ENCODE peak calls at places on chromosomes 12 and 14, in nine cellular contexts. One of them, this sample, is unnamed. For H3K4me1 and H3K9me3, the result is how much of the 10 kb centered on the place peaks cover.

GRCh38 chr12:87922721-87923120 is 106.5 kb downstream of the C12orf50 start:
- DNase-seq in lung: no peak
- DNase-seq in kidney: no peak
- DNase-seq in neural progenitor cell: no peak
- DNase-seq in heart left ventricle: no peak
- DNase-seq in naive thymus-derived CD4-positive, alpha-beta T cell: no peak
- DNase-seq in stomach: no peak
- DNase-seq in upper lobe of right lung: no peak
- DNase-seq in fibroblast of lung: peak
- DNase-seq in this sample: no peak

GRCh38 chr12:56029666-56030293 is 8.9 kb downstream of the IKZF4 start:
- DNase-seq in lung: peak
- DNase-seq in kidney: no peak
- DNase-seq in neural progenitor cell: peak
- DNase-seq in heart left ventricle: peak
- DNase-seq in naive thymus-derived CD4-positive, alpha-beta T cell: peak
- DNase-seq in stomach: peak
- DNase-seq in upper lobe of right lung: no peak
- DNase-seq in fibroblast of lung: peak
- DNase-seq in this sample: peak

GRCh38 chr12:131129839-131130238 is 176.1 kb downstream of the ADGRD1 start:
- DNase-seq in lung: no peak
- DNase-seq in kidney: no peak
- DNase-seq in neural progenitor cell: no peak
- DNase-seq in heart left ventricle: no peak
- DNase-seq in naive thymus-derived CD4-positive, alpha-beta T cell: no peak
- DNase-seq in stomach: no peak
- DNase-seq in upper lobe of right lung: peak
- DNase-seq in fibroblast of lung: no peak
- DNase-seq in this sample: no peak

GRCh38 chr14:56888274-56888673 is 78.0 kb upstream of the OTX2 start:
- DNase-seq in lung: no peak
- DNase-seq in kidney: no peak
- DNase-seq in neural progenitor cell: peak
- DNase-seq in heart left ventricle: no peak
- DNase-seq in naive thymus-derived CD4-positive, alpha-beta T cell: no peak
- DNase-seq in stomach: no peak
- DNase-seq in upper lobe of right lung: no peak
- DNase-seq in fibroblast of lung: no peak
- DNase-seq in this sample: no peak

GRCh38 chr12:49046129-49046895 is 14.3 kb downstream of the KMT2D start:
- DNase-seq in lung: no peak
- DNase-seq in kidney: peak
- DNase-seq in neural progenitor cell: no peak
- DNase-seq in heart left ventricle: no peak
- DNase-seq in naive thymus-derived CD4-positive, alpha-beta T cell: no peak
- DNase-seq in stomach: no peak
- DNase-seq in upper lobe of right lung: no peak
- DNase-seq in fibroblast of lung: no peak
- DNase-seq in this sample: no peak

GRCh38 chr14:29030121-29030520 is 263.5 kb downstream of the FOXG1 start:
- DNase-seq in lung: no peak
- DNase-seq in kidney: no peak
- DNase-seq in neural progenitor cell: no peak
- DNase-seq in heart left ventricle: no peak
- DNase-seq in naive thymus-derived CD4-positive, alpha-beta T cell: no peak
- DNase-seq in stomach: no peak
- DNase-seq in upper lobe of right lung: no peak
- DNase-seq in fibroblast of lung: no peak
- DNase-seq in this sample: no peak

GRCh38 chr14:71116206-71117122 is 209.2 kb downstream of the PCNX1 start:
- DNase-seq in lung: no peak
- DNase-seq in kidney: no peak
- DNase-seq in neural progenitor cell: no peak
- DNase-seq in heart left ventricle: no peak
- DNase-seq in naive thymus-derived CD4-positive, alpha-beta T cell: no peak
- DNase-seq in stomach: no peak
- DNase-seq in upper lobe of right lung: no peak
- DNase-seq in fibroblast of lung: no peak
- DNase-seq in this sample: peak

GRCh38 chr14:65206448-65207096 is 104.3 kb upstream of the MAX start:
- DNase-seq in lung: no peak
- DNase-seq in kidney: no peak
- DNase-seq in neural progenitor cell: no peak
- DNase-seq in heart left ventricle: no peak
- DNase-seq in naive thymus-derived CD4-positive, alpha-beta T cell: no peak
- DNase-seq in stomach: no peak
- DNase-seq in upper lobe of right lung: no peak
- DNase-seq in fibroblast of lung: peak
- DNase-seq in this sample: no peak

GRCh38 chr14:67941456-67942018 is 122.0 kb downstream of the RAD51B start:
- DNase-seq in lung: no peak
- DNase-seq in kidney: no peak
- DNase-seq in neural progenitor cell: peak
- DNase-seq in heart left ventricle: no peak
- DNase-seq in naive thymus-derived CD4-positive, alpha-beta T cell: no peak
- DNase-seq in stomach: no peak
- DNase-seq in upper lobe of right lung: no peak
- DNase-seq in fibroblast of lung: peak
- DNase-seq in this sample: no peak

GRCh38 chr14:84209021-84209420 is 1320.9 kb upstream of the FLRT2 start:
- DNase-seq in lung: no peak
- DNase-seq in kidney: no peak
- DNase-seq in neural progenitor cell: no peak
- DNase-seq in heart left ventricle: no peak
- DNase-seq in naive thymus-derived CD4-positive, alpha-beta T cell: no peak
- DNase-seq in stomach: no peak
- DNase-seq in upper lobe of right lung: no peak
- DNase-seq in fibroblast of lung: no peak
- DNase-seq in this sample: no peak

GRCh38 chr14:29518335-29518734 is 409.3 kb downstream of the PRKD1 start:
- DNase-seq in lung: no peak
- DNase-seq in kidney: no peak
- DNase-seq in neural progenitor cell: no peak
- DNase-seq in heart left ventricle: no peak
- DNase-seq in naive thymus-derived CD4-positive, alpha-beta T cell: no peak
- DNase-seq in stomach: no peak
- DNase-seq in upper lobe of right lung: no peak
- DNase-seq in fibroblast of lung: peak
- DNase-seq in this sample: no peak

GRCh38 chr14:20679907-20680306 is 4.5 kb upstream of the RNASE4 start:
- DNase-seq in lung: peak
- DNase-seq in kidney: no peak
- DNase-seq in neural progenitor cell: peak
- DNase-seq in heart left ventricle: no peak
- DNase-seq in naive thymus-derived CD4-positive, alpha-beta T cell: no peak
- DNase-seq in stomach: no peak
- DNase-seq in upper lobe of right lung: no peak
- DNase-seq in fibroblast of lung: peak
- DNase-seq in this sample: peak

GRCh38 chr14:24334431-24335271 is at the start of gene ADCY4:
- DNase-seq in lung: no peak
- DNase-seq in kidney: peak
- DNase-seq in neural progenitor cell: peak
- DNase-seq in heart left ventricle: peak
- DNase-seq in naive thymus-derived CD4-positive, alpha-beta T cell: peak
- DNase-seq in stomach: no peak
- DNase-seq in upper lobe of right lung: no peak
- DNase-seq in fibroblast of lung: no peak
- DNase-seq in this sample: no peak

GRCh38 chr14:63282997-63283396 is 35.7 kb downstream of the GPHB5 start:
- DNase-seq in lung: no peak
- DNase-seq in kidney: no peak
- DNase-seq in neural progenitor cell: no peak
- DNase-seq in heart left ventricle: no peak
- DNase-seq in naive thymus-derived CD4-positive, alpha-beta T cell: no peak
- DNase-seq in stomach: no peak
- DNase-seq in upper lobe of right lung: no peak
- DNase-seq in fibroblast of lung: peak
- DNase-seq in this sample: no peak

GRCh38 chr12:29561736-29562135 is 64.2 kb upstream of the OVCH1 start:
- DNase-seq in lung: no peak
- DNase-seq in kidney: no peak
- DNase-seq in neural progenitor cell: no peak
- DNase-seq in heart left ventricle: no peak
- DNase-seq in naive thymus-derived CD4-positive, alpha-beta T cell: no peak
- DNase-seq in stomach: no peak
- DNase-seq in upper lobe of right lung: no peak
- DNase-seq in fibroblast of lung: peak
- DNase-seq in this sample: peak

DNA sequence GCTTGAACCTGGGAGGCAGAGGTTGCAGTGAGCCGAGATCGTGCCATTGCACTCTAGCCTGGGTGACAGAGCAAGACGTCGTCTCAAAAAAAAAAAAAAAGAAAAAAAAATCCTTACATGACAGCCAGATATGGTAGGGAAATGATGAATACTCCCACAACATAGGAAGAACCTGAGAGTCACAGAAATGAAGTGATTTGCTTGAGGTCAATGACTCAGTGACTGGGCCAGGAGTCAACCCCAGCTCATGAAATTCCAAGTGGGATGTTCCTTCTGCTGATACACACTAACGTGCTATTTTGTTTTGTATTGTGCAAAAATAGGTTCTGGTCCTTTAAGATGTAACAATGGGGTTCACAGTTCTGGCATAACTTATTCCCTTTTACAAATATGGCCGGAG is 9.0 kb downstream of the RHOF start:
- DNase-seq in lung: no peak
- DNase-seq in kidney: no peak
- DNase-seq in neural progenitor cell: no peak
- DNase-seq in heart left ventricle: no peak
- DNase-seq in naive thymus-derived CD4-positive, alpha-beta T cell: no peak
- DNase-seq in stomach: no peak
- DNase-seq in upper lobe of right lung: no peak
- DNase-seq in fibroblast of lung: peak
- DNase-seq in this sample: no peak
- H3K4me1 ChIP-seq in lung: under half
- H3K4me1 ChIP-seq in kidney: under half
- H3K4me1 ChIP-seq in neural progenitor cell: under half
- H3K4me1 ChIP-seq in heart left ventricle: half or more
- H3K4me1 ChIP-seq in naive thymus-derived CD4-positive, alpha-beta T cell: half or more
- H3K4me1 ChIP-seq in stomach: half or more
- H3K4me1 ChIP-seq in upper lobe of right lung: under half
- H3K4me1 ChIP-seq in fibroblast of lung: under half
- H3K4me1 ChIP-seq in this sample: under half

GRCh38 chr12:7411343-7411742 is 32.6 kb downstream of the CD163L1 start:
- DNase-seq in lung: no peak
- DNase-seq in kidney: no peak
- DNase-seq in neural progenitor cell: no peak
- DNase-seq in heart left ventricle: no peak
- DNase-seq in naive thymus-derived CD4-positive, alpha-beta T cell: no peak
- DNase-seq in stomach: no peak
- DNase-seq in upper lobe of right lung: no peak
- DNase-seq in fibroblast of lung: no peak
- DNase-seq in this sample: no peak
- H3K4me3 ChIP-seq in lung: no peak
- H3K4me3 ChIP-seq in kidney: no peak
- H3K4me3 ChIP-seq in neural progenitor cell: no peak
- H3K4me3 ChIP-seq in heart left ventricle: no peak
- H3K4me3 ChIP-seq in naive thymus-derived CD4-positive, alpha-beta T cell: no peak
- H3K4me3 ChIP-seq in stomach: no peak
- H3K4me3 ChIP-seq in upper lobe of right lung: no peak
- H3K4me3 ChIP-seq in fibroblast of lung: no peak
- H3K4me3 ChIP-seq in this sample: no peak

GRCh38 chr12:34210689-34211530 is 188.6 kb downstream of the ALG10 start:
- DNase-seq in lung: no peak
- DNase-seq in kidney: no peak
- DNase-seq in neural progenitor cell: no peak
- DNase-seq in heart left ventricle: no peak
- DNase-seq in naive thymus-derived CD4-positive, alpha-beta T cell: no peak
- DNase-seq in stomach: no peak
- DNase-seq in upper lobe of right lung: no peak
- DNase-seq in fibroblast of lung: no peak
- DNase-seq in this sample: no peak

GRCh38 chr12:34214011-34214410 is 191.7 kb downstream of the ALG10 start:
- DNase-seq in lung: no peak
- DNase-seq in kidney: no peak
- DNase-seq in neural progenitor cell: no peak
- DNase-seq in heart left ventricle: no peak
- DNase-seq in naive thymus-derived CD4-positive, alpha-beta T cell: no peak
- DNase-seq in stomach: no peak
- DNase-seq in upper lobe of right lung: no peak
- DNase-seq in fibroblast of lung: no peak
- DNase-seq in this sample: no peak

GRCh38 chr12:34215213-34215892 is 193.1 kb downstream of the ALG10 start:
- DNase-seq in lung: no peak
- DNase-seq in kidney: no peak
- DNase-seq in neural progenitor cell: no peak
- DNase-seq in heart left ventricle: no peak
- DNase-seq in naive thymus-derived CD4-positive, alpha-beta T cell: no peak
- DNase-seq in stomach: no peak
- DNase-seq in upper lobe of right lung: no peak
- DNase-seq in fibroblast of lung: no peak
- DNase-seq in this sample: no peak

GRCh38 chr12:34210183-34210582 is 187.9 kb downstream of the ALG10 start:
- DNase-seq in lung: no peak
- DNase-seq in kidney: no peak
- DNase-seq in neural progenitor cell: no peak
- DNase-seq in heart left ventricle: no peak
- DNase-seq in naive thymus-derived CD4-positive, alpha-beta T cell: no peak
- DNase-seq in stomach: no peak
- DNase-seq in upper lobe of right lung: no peak
- DNase-seq in fibroblast of lung: no peak
- DNase-seq in this sample: no peak

DNA sequence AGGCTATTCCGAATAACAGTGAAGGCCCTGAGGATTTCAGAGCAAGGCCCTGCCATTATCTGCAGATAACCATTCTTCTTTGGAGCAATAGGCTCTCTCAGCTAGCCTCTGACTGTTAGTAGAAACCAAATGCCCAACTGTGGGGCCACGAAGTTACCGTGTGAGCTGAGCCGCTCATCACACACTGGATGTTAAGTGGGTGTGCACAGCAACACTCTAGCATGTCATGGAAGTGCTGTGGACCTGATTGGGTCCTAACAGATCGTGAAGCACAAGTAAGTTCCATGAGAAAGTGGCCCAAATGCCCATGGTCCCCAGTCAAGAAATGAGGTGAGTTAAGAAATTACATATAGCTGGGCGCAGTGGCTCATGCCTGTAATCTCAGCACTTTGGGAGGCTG is 190.4 kb downstream of the ALG10 start:
- DNase-seq in lung: no peak
- DNase-seq in kidney: no peak
- DNase-seq in neural progenitor cell: no peak
- DNase-seq in heart left ventricle: no peak
- DNase-seq in naive thymus-derived CD4-positive, alpha-beta T cell: no peak
- DNase-seq in stomach: no peak
- DNase-seq in upper lobe of right lung: no peak
- DNase-seq in fibroblast of lung: no peak
- DNase-seq in this sample: no peak
- H3K9me3 ChIP-seq in lung: under half
- H3K9me3 ChIP-seq in kidney: under half
- H3K9me3 ChIP-seq in neural progenitor cell: under half
- H3K9me3 ChIP-seq in heart left ventricle: under half
- H3K9me3 ChIP-seq in naive thymus-derived CD4-positive, alpha-beta T cell: under half
- H3K9me3 ChIP-seq in stomach: under half
- H3K9me3 ChIP-seq in upper lobe of right lung: under half
- H3K9me3 ChIP-seq in fibroblast of lung: under half
- H3K9me3 ChIP-seq in this sample: under half

DNA sequence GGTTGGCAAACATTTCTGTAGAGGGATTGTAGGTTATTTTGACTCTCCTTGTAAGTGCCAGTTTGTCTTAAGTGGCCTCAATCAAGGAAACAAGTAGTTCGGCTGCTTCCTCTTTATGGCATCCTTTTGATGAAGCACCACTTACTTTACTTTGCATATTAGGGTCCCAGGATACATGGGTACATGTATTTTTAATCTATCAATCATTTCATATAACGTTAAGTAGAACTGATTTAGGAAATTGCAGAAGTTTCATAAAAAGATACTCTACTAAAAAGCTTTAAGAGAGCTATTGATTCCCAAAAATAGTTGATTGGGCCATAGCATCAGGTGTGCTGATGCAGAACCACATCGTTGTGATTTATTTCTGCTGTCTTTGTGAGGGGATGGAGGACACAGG is 29.5 kb downstream of the PRKCH start:
- DNase-seq in lung: no peak
- DNase-seq in kidney: no peak
- DNase-seq in neural progenitor cell: no peak
- DNase-seq in heart left ventricle: no peak
- DNase-seq in naive thymus-derived CD4-positive, alpha-beta T cell: no peak
- DNase-seq in stomach: no peak
- DNase-seq in upper lobe of right lung: no peak
- DNase-seq in fibroblast of lung: no peak
- DNase-seq in this sample: no peak
- H3K4me1 ChIP-seq in lung: under half
- H3K4me1 ChIP-seq in kidney: under half
- H3K4me1 ChIP-seq in neural progenitor cell: under half
- H3K4me1 ChIP-seq in heart left ventricle: half or more
- H3K4me1 ChIP-seq in naive thymus-derived CD4-positive, alpha-beta T cell: half or more
- H3K4me1 ChIP-seq in stomach: under half
- H3K4me1 ChIP-seq in upper lobe of right lung: under half
- H3K4me1 ChIP-seq in fibroblast of lung: under half
- H3K4me1 ChIP-seq in this sample: under half

This sample was measured in small intestine.